ENCODE peak calls at places on chromosomes 6 and 20, in six cellular contexts. One of them, this sample, is unnamed.

GRCh38 chr20:14334306-14334930 is 3.0 kb downstream of the FLRT3 start:
- DNase-seq in aorta: no peak
- DNase-seq in MM.1S: peak; percentile 62
- DNase-seq in adrenal gland: no peak
- DNase-seq in right cardiac atrium: peak; percentile 38
- DNase-seq in cardiac muscle cell: peak; percentile 30
- DNase-seq in this sample: no peak

GRCh38 chr6:166688286-166688685 is 61.2 kb upstream of the RPS6KA2 start:
- DNase-seq in MM.1S: no peak
- DNase-seq in adrenal gland: no peak
- DNase-seq in cardiac muscle cell: no peak
- DNase-seq in right cardiac atrium: no peak
- DNase-seq in aorta: no peak
- DNase-seq in this sample: no peak

GRCh38 chr6:110341671-110342304 is 16.4 kb downstream of the METTL24 start:
- DNase-seq in MM.1S: no peak
- DNase-seq in aorta: no peak
- DNase-seq in right cardiac atrium: no peak
- DNase-seq in cardiac muscle cell: peak; percentile 58
- DNase-seq in adrenal gland: no peak
- DNase-seq in this sample: no peak

GRCh38 chr20:35257175-35257909 is 20.6 kb downstream of the MMP24OS start:
- DNase-seq in right cardiac atrium: no peak
- DNase-seq in adrenal gland: no peak
- DNase-seq in cardiac muscle cell: no peak
- DNase-seq in MM.1S: no peak
- DNase-seq in aorta: no peak
- DNase-seq in this sample: no peak

GRCh38 chr6:107812370-107812769 is 11.7 kb downstream of the SCML4 start:
- DNase-seq in MM.1S: no peak
- DNase-seq in right cardiac atrium: no peak
- DNase-seq in aorta: no peak
- DNase-seq in adrenal gland: no peak
- DNase-seq in cardiac muscle cell: no peak
- DNase-seq in this sample: no peak

GRCh38 chr6:37251211-37251610 is 6.4 kb upstream of the TBC1D22B start:
- DNase-seq in MM.1S: no peak
- DNase-seq in aorta: no peak
- DNase-seq in adrenal gland: no peak
- DNase-seq in cardiac muscle cell: peak; percentile 27
- DNase-seq in right cardiac atrium: no peak
- DNase-seq in this sample: no peak

GRCh38 chr6:138545621-138545980 is 46.3 kb upstream of the NHSL1 start:
- DNase-seq in cardiac muscle cell: peak; percentile 89
- DNase-seq in right cardiac atrium: peak; percentile 94
- DNase-seq in aorta: peak; percentile 83
- DNase-seq in adrenal gland: peak; percentile 30
- DNase-seq in MM.1S: no peak
- DNase-seq in this sample: no peak

GRCh38 chr20:62025394-62025793 is 40.3 kb downstream of the TAF4 start:
- DNase-seq in right cardiac atrium: no peak
- DNase-seq in cardiac muscle cell: no peak
- DNase-seq in aorta: no peak
- DNase-seq in adrenal gland: no peak
- DNase-seq in MM.1S: no peak
- DNase-seq in this sample: no peak

GRCh38 chr20:17960927-17961599 is 7.5 kb downstream of the SNX5 start:
- DNase-seq in MM.1S: no peak
- DNase-seq in aorta: no peak
- DNase-seq in right cardiac atrium: peak; percentile 88
- DNase-seq in cardiac muscle cell: peak; percentile 90
- DNase-seq in adrenal gland: no peak
- DNase-seq in this sample: no peak

GRCh38 chr6:109440325-109441068 is at the start of the genes PPIL6 and SMPD2:
- DNase-seq in aorta: peak; percentile 96
- DNase-seq in right cardiac atrium: peak; percentile 97
- DNase-seq in MM.1S: peak; percentile 83
- DNase-seq in cardiac muscle cell: peak; percentile 96
- DNase-seq in adrenal gland: peak; percentile 86
- DNase-seq in this sample: peak; percentile 85

GRCh38 chr20:51541189-51542032 is 1.1 kb downstream of the NFATC2 start:
- DNase-seq in cardiac muscle cell: peak; percentile 80
- DNase-seq in right cardiac atrium: peak; percentile 93
- DNase-seq in adrenal gland: peak; percentile 65
- DNase-seq in aorta: peak; percentile 85
- DNase-seq in MM.1S: peak; percentile 85
- DNase-seq in this sample: peak; percentile 18

GRCh38 chr6:106396426-106397220 is 36.1 kb downstream of the CRYBG1 start:
- DNase-seq in aorta: no peak
- DNase-seq in MM.1S: no peak
- DNase-seq in right cardiac atrium: no peak
- DNase-seq in cardiac muscle cell: no peak
- DNase-seq in adrenal gland: no peak
- DNase-seq in this sample: no peak

GRCh38 chr6:17583811-17584210 is 16.3 kb upstream of the FAM8A1 start:
- DNase-seq in aorta: no peak
- DNase-seq in MM.1S: no peak
- DNase-seq in adrenal gland: no peak
- DNase-seq in cardiac muscle cell: peak; percentile 60
- DNase-seq in right cardiac atrium: no peak
- DNase-seq in this sample: no peak

GRCh38 chr6:35497571-35498406 is 910 bp upstream of the TEAD3 start:
- DNase-seq in right cardiac atrium: peak; percentile 91
- DNase-seq in MM.1S: peak; percentile 42
- DNase-seq in aorta: peak; percentile 94
- DNase-seq in cardiac muscle cell: peak; percentile 91
- DNase-seq in adrenal gland: peak; percentile 59
- DNase-seq in this sample: peak; percentile 64

GRCh38 chr6:152605342-152605741 is 31.8 kb downstream of the SYNE1 start:
- DNase-seq in MM.1S: no peak
- DNase-seq in adrenal gland: no peak
- DNase-seq in aorta: no peak
- DNase-seq in right cardiac atrium: no peak
- DNase-seq in cardiac muscle cell: peak; percentile 29
- DNase-seq in this sample: no peak

GRCh38 chr6:116840091-116840490 is 11.2 kb upstream of the GPRC6A start:
- DNase-seq in aorta: no peak
- DNase-seq in adrenal gland: no peak
- DNase-seq in right cardiac atrium: no peak
- DNase-seq in cardiac muscle cell: peak; percentile 6
- DNase-seq in MM.1S: no peak
- DNase-seq in this sample: no peak

DNA sequence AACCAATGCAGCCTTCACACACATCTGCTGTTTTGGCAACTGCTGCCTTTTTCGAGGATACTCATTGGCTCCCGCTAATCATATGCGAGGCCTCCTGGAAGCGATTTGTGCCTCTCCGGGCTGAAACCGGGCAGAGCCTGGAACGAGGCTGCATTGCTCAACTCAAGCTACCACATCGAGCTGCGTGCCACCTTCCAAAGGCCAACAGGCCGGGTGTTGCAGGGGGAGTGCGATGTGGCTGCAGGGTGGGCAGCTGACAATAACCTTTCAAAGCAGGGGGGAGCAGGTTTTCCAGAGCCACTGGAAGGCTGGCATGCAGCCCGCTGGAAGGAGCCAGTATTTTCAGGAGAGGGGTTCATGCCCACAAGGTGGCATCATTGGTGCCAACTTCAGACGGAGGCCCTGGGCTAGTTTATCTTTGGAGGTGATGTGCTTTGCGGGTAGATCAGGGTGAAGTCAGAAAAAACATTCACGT is 122.6 kb upstream of the IFNGR1 start:
- DNase-seq in adrenal gland: peak; percentile 81
- DNase-seq in right cardiac atrium: peak; percentile 73
- DNase-seq in MM.1S: peak; percentile 73
- DNase-seq in cardiac muscle cell: peak; percentile 63
- DNase-seq in aorta: no peak
- DNase-seq in this sample: peak; percentile 43
- H3K4me3 ChIP-seq in adrenal gland: no peak overlapping the region
- H3K4me3 ChIP-seq in right cardiac atrium: no peak overlapping the region
- H3K4me3 ChIP-seq in MM.1S: no peak overlapping the region
- H3K4me3 ChIP-seq in cardiac muscle cell: no peak overlapping the region
- H3K4me3 ChIP-seq in aorta: no peak overlapping the region
- H3K4me3 ChIP-seq in this sample: no peak overlapping the region

GRCh38 chr6:163941471-163941980 is 527.0 kb downstream of the QKI start:
- DNase-seq in right cardiac atrium: peak; percentile 88
- DNase-seq in cardiac muscle cell: no peak
- DNase-seq in adrenal gland: peak; percentile 18
- DNase-seq in aorta: no peak
- DNase-seq in MM.1S: no peak
- DNase-seq in this sample: no peak
- H3K27ac ChIP-seq in right cardiac atrium: peak overlapping the region; percentile 53
- H3K27ac ChIP-seq in cardiac muscle cell: no peak overlapping the region
- H3K27ac ChIP-seq in adrenal gland: no peak overlapping the region
- H3K27ac ChIP-seq in aorta: no peak overlapping the region
- H3K27ac ChIP-seq in MM.1S: no peak overlapping the region
- H3K27ac ChIP-seq in this sample: no peak overlapping the region

DNA sequence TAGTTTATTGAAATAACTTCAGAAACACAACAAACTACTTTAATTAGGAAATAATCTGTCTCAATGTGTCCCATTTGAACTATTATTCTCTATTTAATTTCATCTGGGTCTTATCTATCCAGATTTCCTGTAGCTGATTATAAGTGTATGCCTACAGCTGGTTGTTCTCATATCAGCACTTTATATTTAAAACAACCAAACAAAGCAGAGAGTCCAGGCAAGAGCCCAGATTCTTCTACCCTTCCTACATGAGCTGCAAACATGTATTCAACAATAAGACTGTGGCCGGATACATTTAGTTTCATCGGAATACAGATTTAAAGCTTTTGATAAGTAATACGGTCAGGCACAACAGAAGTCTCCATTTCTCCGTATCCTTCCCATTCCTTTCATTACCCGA is 653.3 kb upstream of the PTCHD4 start:
- DNase-seq in MM.1S: no peak
- DNase-seq in aorta: no peak
- DNase-seq in right cardiac atrium: no peak
- DNase-seq in cardiac muscle cell: peak; percentile 62
- DNase-seq in adrenal gland: no peak
- DNase-seq in this sample: no peak
- H3K4me3 ChIP-seq in MM.1S: no peak overlapping the region
- H3K4me3 ChIP-seq in aorta: no peak overlapping the region
- H3K4me3 ChIP-seq in right cardiac atrium: no peak overlapping the region
- H3K4me3 ChIP-seq in cardiac muscle cell: no peak overlapping the region
- H3K4me3 ChIP-seq in adrenal gland: no peak overlapping the region
- H3K4me3 ChIP-seq in this sample: no peak overlapping the region

GRCh38 chr20:3102575-3103368 is 18.2 kb upstream of the AVP start:
- DNase-seq in aorta: no peak
- DNase-seq in MM.1S: no peak
- DNase-seq in cardiac muscle cell: no peak
- DNase-seq in right cardiac atrium: no peak
- DNase-seq in adrenal gland: no peak
- DNase-seq in this sample: no peak

GRCh38 chr20:3101251-3101650 is 16.7 kb upstream of the AVP start:
- DNase-seq in right cardiac atrium: no peak
- DNase-seq in MM.1S: no peak
- DNase-seq in cardiac muscle cell: no peak
- DNase-seq in adrenal gland: no peak
- DNase-seq in aorta: no peak
- DNase-seq in this sample: no peak

GRCh38 chr20:3101737-3102574 is 17.4 kb upstream of the AVP start:
- DNase-seq in MM.1S: peak; percentile 96
- DNase-seq in adrenal gland: no peak
- DNase-seq in cardiac muscle cell: no peak
- DNase-seq in right cardiac atrium: no peak
- DNase-seq in aorta: no peak
- DNase-seq in this sample: peak; percentile 26

GRCh38 chr20:3105256-3106137 is 21.0 kb upstream of the AVP start:
- DNase-seq in MM.1S: no peak
- DNase-seq in aorta: no peak
- DNase-seq in cardiac muscle cell: no peak
- DNase-seq in right cardiac atrium: no peak
- DNase-seq in adrenal gland: no peak
- DNase-seq in this sample: no peak

GRCh38 chr20:3103369-3104032 is 19.0 kb upstream of the AVP start:
- DNase-seq in right cardiac atrium: no peak
- DNase-seq in aorta: no peak
- DNase-seq in MM.1S: no peak
- DNase-seq in cardiac muscle cell: no peak
- DNase-seq in adrenal gland: no peak
- DNase-seq in this sample: no peak
- H3K27ac ChIP-seq in right cardiac atrium: no peak overlapping the region
- H3K27ac ChIP-seq in aorta: no peak overlapping the region
- H3K27ac ChIP-seq in MM.1S: no peak overlapping the region
- H3K27ac ChIP-seq in cardiac muscle cell: no peak overlapping the region
- H3K27ac ChIP-seq in adrenal gland: no peak overlapping the region
- H3K27ac ChIP-seq in this sample: no peak overlapping the region